ENCODE peak calls at places on chromosomes 13 and 19, in ten cellular contexts. S, O, H, D, X, I, M, Z, W and F are unnamed samples.
A peak's percentile ranks its signal among the peaks of the same experiment; 100 is the strongest.

GRCh38 chr13:99332456-99332855 is 25.3 kb upstream of the GPR183 start:
- DNase-seq in S (no peak), O (no peak), H (no peak), D (no peak), X (no peak), I (no peak), M (no peak), Z (no peak), W (no peak), F (no peak)

GRCh38 chr19:30315159-30315558 is 57.0 kb upstream of the ZNF536 start:
- DNase-seq in S (no peak), O (no peak), H (no peak), D (no peak), X (no peak), I (no peak), M (no peak), Z (no peak), W (no peak), F (no peak)

GRCh38 chr13:29754486-29754806 is 96.0 kb downstream of the UBL3 start:
- DNase-seq in S (no peak), O (peak; percentile 39), H (no peak), D (peak; percentile 23), X (peak; percentile 73), I (no peak), M (no peak), Z (no peak), W (peak; percentile 60), F (no peak)

GRCh38 chr13:40271931-40272775 is 394.3 kb downstream of the FOXO1 start:
- DNase-seq in S (no peak), O (peak; percentile 69), H (no peak), D (no peak), X (peak; percentile 93), I (peak; percentile 44), M (no peak), Z (no peak), W (peak; percentile 91), F (no peak)

GRCh38 chr13:48263196-48263595 is 30.2 kb downstream of the ITM2B start:
- DNase-seq in S (no peak), O (peak; percentile 51), H (no peak), D (no peak), X (peak; percentile 6), I (no peak), M (no peak), Z (no peak), W (no peak), F (no peak)

GRCh38 chr19:29105629-29106352 is 107.2 kb downstream of the UQCRFS1 start:
- DNase-seq in S (no peak), O (no peak), H (no peak), D (no peak), X (no peak), I (no peak), M (no peak), Z (no peak), W (no peak), F (no peak)

GRCh38 chr19:19257836-19258588 is 15.1 kb downstream of the TM6SF2 start:
- DNase-seq in S (no peak), O (no peak), H (no peak), D (no peak), X (no peak), I (no peak), M (no peak), Z (no peak), W (no peak), F (no peak)

GRCh38 chr19:1324792-1325567 is 39.3 kb downstream of the EFNA2 start:
- DNase-seq in S (no peak), O (peak; percentile 78), H (no peak), D (peak; percentile 64), X (peak; percentile 72), I (peak; percentile 65), M (no peak), Z (no peak), W (peak; percentile 81), F (no peak)

GRCh38 chr19:29680447-29680846 is 15.2 kb downstream of the PLEKHF1 start:
- DNase-seq in S (peak; percentile 81), O (no peak), H (peak; percentile 86), D (no peak), X (no peak), I (peak; percentile 54), M (peak; percentile 74), Z (peak; percentile 77), W (no peak), F (no peak)

GRCh38 chr13:93446256-93446655 is 219.6 kb downstream of the GPC6 start:
- DNase-seq in S (no peak), O (no peak), H (no peak), D (no peak), X (no peak), I (no peak), M (no peak), Z (no peak), W (no peak), F (no peak)

GRCh38 chr19:37905936-37906867 is at the start of gene WDR87:
- DNase-seq in S (peak; percentile 21), O (no peak), H (peak; percentile 76), D (peak; percentile 89), X (peak; percentile 24), I (peak; percentile 33), M (peak; percentile 12), Z (peak; percentile 78), W (peak; percentile 19), F (no peak)

GRCh38 chr13:85864963-85865530 is 65.8 kb upstream of the SLITRK6 start:
- DNase-seq in S (no peak), O (peak; percentile 15), H (no peak), D (peak; percentile 19), X (peak; percentile 3), I (no peak), M (no peak), Z (no peak), W (no peak), F (no peak)

GRCh38 chr19:3084943-3085342 is 9.2 kb upstream of the GNA11 start:
- DNase-seq in S (no peak), O (no peak), H (no peak), D (no peak), X (no peak), I (no peak), M (no peak), Z (no peak), W (no peak), F (no peak)

GRCh38 chr13:27211771-27212364 is 39.5 kb upstream of the RPL21 start:
- DNase-seq in S (no peak), O (peak; percentile 84), H (no peak), D (no peak), X (peak; percentile 82), I (no peak), M (no peak), Z (no peak), W (peak; percentile 81), F (no peak)

GRCh38 chr19:18674616-18675015 is 8.9 kb upstream of the CRTC1 start:
- DNase-seq in S (no peak), O (no peak), H (no peak), D (no peak), X (peak; percentile 45), I (peak; percentile 65), M (no peak), Z (no peak), W (no peak), F (no peak)